ENCODE peak calls at places on chromosome 12, in five cellular contexts. S, T, X, Z and W are unnamed samples. For H3K27me3, the result is how much of the 10 kb centered on the place peaks cover.

GRCh38 chr12:15709524-15709923 is 79.7 kb downstream of the EPS8 start:
- DNase-seq in S (no peak), T (no peak), X (peak), Z (no peak), W (no peak)

GRCh38 chr12:105369014-105369413 is 38.5 kb downstream of the C12orf75 start:
- DNase-seq in S (peak), T (no peak), X (no peak), Z (peak), W (no peak)

GRCh38 chr12:88775742-88776151 is 195.5 kb upstream of the KITLG start:
- DNase-seq in S (no peak), T (no peak), X (no peak), Z (no peak), W (no peak)

GRCh38 chr12:87283111-87283510 is 746.1 kb downstream of the C12orf50 start:
- DNase-seq in S (no peak), T (no peak), X (no peak), Z (no peak), W (no peak)

GRCh38 chr12:113142173-113142885 is 6.8 kb upstream of the RASAL1 start:
- DNase-seq in S (no peak), T (peak), X (no peak), Z (no peak), W (no peak)

GRCh38 chr12:59383426-59383822 is 212.4 kb upstream of the SLC16A7 start:
- DNase-seq in S (peak), T (no peak), X (no peak), Z (peak), W (no peak)

GRCh38 chr12:69008510-69008909 is 75.5 kb upstream of the CPM start:
- DNase-seq in S (peak), T (no peak), X (no peak), Z (no peak), W (no peak)

GRCh38 chr12:89648211-89648930 is 60.3 kb downstream of the ATP2B1 start:
- DNase-seq in S (peak), T (no peak), X (peak), Z (peak), W (no peak)

GRCh38 chr12:126182619-126183236 is 1117.5 kb downstream of the AACS start:
- DNase-seq in S (no peak), T (no peak), X (no peak), Z (no peak), W (no peak)

GRCh38 chr12:131754184-131754583 is 43.3 kb downstream of the SFSWAP start:
- DNase-seq in S (no peak), T (no peak), X (no peak), Z (no peak), W (no peak)

GRCh38 chr12:74415633-74416032 is 122.0 kb upstream of the ATXN7L3B start:
- DNase-seq in S (peak), T (no peak), X (peak), Z (peak), W (no peak)

GRCh38 chr12:11719678-11720099 is 70.2 kb downstream of the ETV6 start:
- DNase-seq in S (peak), T (peak), X (no peak), Z (peak), W (peak)

GRCh38 chr12:58174316-58174715 is 232.9 kb downstream of the ATP23 start:
- DNase-seq in S (no peak), T (no peak), X (no peak), Z (no peak), W (no peak)

GRCh38 chr12:117076410-117077372 is 22.5 kb downstream of the TESC start:
- DNase-seq in S (no peak), T (no peak), X (no peak), Z (no peak), W (no peak)

GRCh38 chr12:71024281-71024680 is 103.7 kb upstream of the PTPRR start:
- DNase-seq in S (no peak), T (no peak), X (no peak), Z (no peak), W (no peak)

GRCh38 chr12:109310247-109311125 is 1.4 kb upstream of the FOXN4 start:
- DNase-seq in S (no peak), T (no peak), X (peak), Z (no peak), W (no peak)

GRCh38 chr12:69278814-69279782 is 39.7 kb downstream of the CPSF6 start:
- DNase-seq in S (no peak), T (no peak), X (no peak), Z (no peak), W (no peak)

GRCh38 chr12:112979281-112979680 is 962 bp downstream of the OAS2 start:
- DNase-seq in S (no peak), T (peak), X (no peak), Z (no peak), W (no peak)

GRCh38 chr12:104649913-104650312 is 193.2 kb downstream of the CHST11 start:
- DNase-seq in S (no peak), T (no peak), X (no peak), Z (no peak), W (no peak)

GRCh38 chr12:16449459-16449858 is 102.0 kb downstream of the MGST1 start:
- DNase-seq in S (no peak), T (no peak), X (no peak), Z (no peak), W (no peak)

GRCh38 chr12:92278378-92278828 is 132.8 kb upstream of the BTG1 start:
- DNase-seq in S (peak), T (no peak), X (no peak), Z (no peak), W (no peak)

GRCh38 chr12:28446031-28446430 is 255.8 kb downstream of the CCDC91 start:
- DNase-seq in S (peak), T (no peak), X (no peak), Z (peak), W (no peak)

GRCh38 chr12:91139981-91140659 is 28.8 kb upstream of the LUM start:
- DNase-seq in S (peak), T (no peak), X (no peak), Z (peak), W (no peak)

GRCh38 chr12:92721668-92722067 is 18.9 kb downstream of the PLEKHG7 start:
- DNase-seq in S (no peak), T (no peak), X (no peak), Z (no peak), W (no peak)

GRCh38 chr12:70364695-70365397 is 1.2 kb upstream of the KCNMB4 start:
- DNase-seq in S (no peak), T (no peak), X (peak), Z (no peak), W (no peak)

GRCh38 chr12:29317556-29318363 is 63.2 kb downstream of the ERGIC2 start:
- DNase-seq in S (peak), T (no peak), X (peak), Z (peak), W (peak)

GRCh38 chr12:124350491-124350890 is 55.6 kb downstream of the RFLNA start:
- DNase-seq in S (no peak), T (no peak), X (no peak), Z (no peak), W (no peak)

GRCh38 chr12:121404734-121405133 is 4.8 kb downstream of the RNF34 start:
- DNase-seq in S (no peak), T (no peak), X (no peak), Z (no peak), W (no peak)

GRCh38 chr12:119381471-119382235 is 47.1 kb downstream of the CCDC60 start:
- DNase-seq in S (no peak), T (no peak), X (no peak), Z (no peak), W (no peak)

GRCh38 chr12:113875681-113876080 is 90.4 kb downstream of the RBM19 start:
- DNase-seq in S (peak), T (no peak), X (no peak), Z (peak), W (no peak)

GRCh38 chr12:42135264-42135814 is 9.3 kb downstream of the GXYLT1 start:
- DNase-seq in S (peak), T (no peak), X (no peak), Z (peak), W (no peak)

GRCh38 chr12:125140239-125140917 is 75.1 kb downstream of the AACS start:
- DNase-seq in S (no peak), T (no peak), X (peak), Z (peak), W (peak)

GRCh38 chr12:42468853-42469252 is 120.7 kb downstream of the PRICKLE1 start:
- DNase-seq in S (no peak), T (no peak), X (no peak), Z (no peak), W (no peak)

GRCh38 chr12:19833775-19834501 is 394.6 kb downstream of the AEBP2 start:
- DNase-seq in S (peak), T (no peak), X (no peak), Z (peak), W (no peak)

GRCh38 chr12:132429122-132429931 is 60.6 kb upstream of the FBRSL1 start:
- DNase-seq in S (no peak), T (peak), X (peak), Z (no peak), W (no peak)

GRCh38 chr12:127496255-127496654 is 770.7 kb upstream of the TMEM132C start:
- DNase-seq in S (no peak), T (no peak), X (peak), Z (no peak), W (no peak)

GRCh38 chr12:46361667-46362034 is 10.9 kb downstream of the SLC38A2 start:
- DNase-seq in S (no peak), T (no peak), X (no peak), Z (no peak), W (no peak)
- H3K4me3 ChIP-seq in S (no peak), T (no peak), X (no peak), Z (no peak), W (no peak)

GRCh38 chr12:43551971-43552559 is at the start of gene ADAMTS20:
- DNase-seq in S (peak), T (no peak), X (peak), Z (peak), W (no peak)
- TF ChIP-seq CTCF in S (no peak), T (no peak), X (peak), Z (no peak), W (peak)

GRCh38 chr12:111041091-111041490 is 120.7 kb upstream of the MYL2 start:
- DNase-seq in S (no peak), T (no peak), X (no peak), Z (no peak), W (no peak)

GRCh38 chr12:111048991-111049390 is 128.6 kb upstream of the MYL2 start:
- DNase-seq in S (no peak), T (no peak), X (no peak), Z (no peak), W (no peak)

GRCh38 chr12:111046896-111047295 is 126.5 kb upstream of the MYL2 start:
- DNase-seq in S (no peak), T (no peak), X (no peak), Z (no peak), W (no peak)

GRCh38 chr12:111040690-111041089 is 120.3 kb upstream of the MYL2 start:
- DNase-seq in S (no peak), T (no peak), X (no peak), Z (no peak), W (no peak)

DNA sequence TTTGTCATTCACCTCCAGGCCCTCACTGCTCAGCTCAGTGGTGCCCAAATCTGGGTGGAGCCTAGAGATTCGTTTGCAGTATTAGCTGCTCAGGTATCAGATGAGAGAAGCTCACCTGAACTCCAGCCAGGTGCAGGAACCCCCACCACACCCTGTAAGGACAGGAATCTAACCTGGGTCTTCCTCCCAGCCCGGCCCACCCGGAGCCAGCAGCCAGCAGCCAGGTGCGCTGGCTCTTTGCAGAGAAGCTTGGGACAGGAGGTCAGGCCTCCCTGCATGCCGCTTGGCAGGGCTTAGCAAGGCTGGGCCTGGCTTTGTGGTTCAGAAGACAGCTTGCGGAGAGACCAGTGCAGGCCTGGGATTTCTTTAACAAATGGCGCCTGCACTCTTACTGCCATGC is 125.6 kb upstream of the MYL2 start:
- DNase-seq in S (no peak), T (no peak), X (no peak), Z (no peak), W (no peak)
- H3K27me3 ChIP-seq in S (under half), T (under half), X (under half), Z (under half), W (under half)

GRCh38 chr12:52234226-52234810 is 1.3 kb downstream of the KRT7 start:
- DNase-seq in S (no peak), T (no peak), X (no peak), Z (no peak), W (no peak)

GRCh38 chr12:52232233-52232915 is 669 bp upstream of the KRT7 start:
- DNase-seq in S (no peak), T (no peak), X (peak), Z (no peak), W (no peak)

GRCh38 chr12:52231305-52232232 is 1.5 kb upstream of the KRT7 start:
- DNase-seq in S (no peak), T (no peak), X (no peak), Z (no peak), W (no peak)

GRCh38 chr12:52233462-52234141 is 559 bp downstream of the KRT7 start:
- DNase-seq in S (no peak), T (no peak), X (peak), Z (no peak), W (no peak)

DNA sequence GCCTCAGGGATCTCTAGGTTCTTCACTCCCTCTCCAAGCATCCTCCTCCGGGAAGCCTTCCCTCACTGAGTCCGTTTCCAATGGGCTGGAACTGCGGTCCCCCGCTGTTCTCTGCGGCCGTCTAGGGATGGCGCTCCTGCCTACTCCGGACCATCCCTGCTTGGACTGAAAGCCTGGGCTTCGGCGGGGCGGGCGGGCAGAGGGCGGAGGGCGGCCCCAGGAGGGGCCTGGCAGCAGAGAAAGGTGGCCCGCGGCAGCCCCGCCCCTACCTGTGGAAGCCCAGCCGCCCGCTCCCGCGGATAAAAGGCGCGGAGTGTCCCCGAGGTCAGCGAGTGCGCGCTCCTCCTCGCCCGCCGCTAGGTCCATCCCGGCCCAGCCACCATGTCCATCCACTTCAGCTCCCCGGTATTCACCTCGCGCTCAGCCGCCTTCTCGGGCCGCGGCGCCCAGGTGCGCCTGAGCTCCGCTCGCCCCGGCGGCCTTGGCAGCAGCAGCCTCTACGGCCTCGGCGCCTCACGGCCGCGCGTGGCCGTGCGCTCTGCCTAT is at the start of gene KRT7:
- DNase-seq in S (no peak), T (no peak), X (peak), Z (no peak), W (no peak)
- H3K4me3 ChIP-seq in S (no peak), T (no peak), X (peak), Z (peak), W (peak)

GRCh38 chr12:30761730-30762129 is 7.0 kb upstream of the CAPRIN2 start:
- DNase-seq in S (no peak), T (no peak), X (no peak), Z (no peak), W (no peak)
- TF ChIP-seq CTCF in S (no peak), T (no peak), X (no peak), Z (no peak), W (no peak)